ENCODE peak calls at places on chromosomes 6 and 20, in nine cellular contexts. Q, B, C, Z, K, V, N, M and W are unnamed samples.

GRCh38 chr20:58549231-58549630 is 34.0 kb upstream of the APCDD1L start:
- DNase-seq in Q (no peak), B (no peak), C (no peak), Z (no peak), K (no peak), V (no peak), N (no peak), M (no peak), W (no peak)

GRCh38 chr20:34129518-34130162 is 17.6 kb upstream of the EIF2S2 start:
- DNase-seq in Q (peak), B (peak), C (peak), Z (peak), K (no peak), V (no peak), N (peak), M (peak), W (peak)

GRCh38 chr20:22303523-22303922 is 280.8 kb downstream of the FOXA2 start:
- DNase-seq in Q (no peak), B (no peak), C (no peak), Z (no peak), K (no peak), V (no peak), N (peak), M (no peak), W (no peak)

GRCh38 chr20:10761786-10762185 is 88.0 kb upstream of the JAG1 start:
- DNase-seq in Q (no peak), B (no peak), C (no peak), Z (no peak), K (no peak), V (no peak), N (no peak), M (peak), W (no peak)

GRCh38 chr6:149332602-149333311 is 15.2 kb downstream of the TAB2 start:
- DNase-seq in Q (no peak), B (no peak), C (no peak), Z (no peak), K (no peak), V (no peak), N (no peak), M (no peak), W (peak)

GRCh38 chr20:1357921-1358671 is 29.2 kb upstream of the SDCBP2 start:
- DNase-seq in Q (no peak), B (no peak), C (no peak), Z (no peak), K (no peak), V (no peak), N (no peak), M (peak), W (no peak)

GRCh38 chr6:110053395-110054240 is 75.5 kb downstream of the GPR6 start:
- DNase-seq in Q (no peak), B (peak), C (no peak), Z (peak), K (no peak), V (no peak), N (peak), M (peak), W (peak)

GRCh38 chr6:152642578-152643375 is 5.6 kb upstream of the SYNE1 start:
- DNase-seq in Q (peak), B (peak), C (peak), Z (peak), K (no peak), V (no peak), N (peak), M (peak), W (no peak)

GRCh38 chr6:127404133-127404532 is 55.1 kb downstream of the KIAA0408 start:
- DNase-seq in Q (no peak), B (no peak), C (no peak), Z (no peak), K (no peak), V (no peak), N (no peak), M (no peak), W (no peak)

GRCh38 chr20:46757754-46758678 is 48.6 kb downstream of the SLC2A10 start:
- DNase-seq in Q (peak), B (no peak), C (peak), Z (peak), K (no peak), V (no peak), N (peak), M (peak), W (peak)

GRCh38 chr6:54291146-54291545 is 17.1 kb upstream of the TINAG start:
- DNase-seq in Q (no peak), B (no peak), C (no peak), Z (no peak), K (no peak), V (no peak), N (no peak), M (peak), W (no peak)

GRCh38 chr6:37311666-37312473 is 41.9 kb upstream of the RNF8 start:
- DNase-seq in Q (no peak), B (no peak), C (no peak), Z (no peak), K (no peak), V (no peak), N (no peak), M (peak), W (no peak)

GRCh38 chr6:8539446-8539845 is 104.1 kb upstream of the SLC35B3 start:
- DNase-seq in Q (no peak), B (no peak), C (no peak), Z (no peak), K (no peak), V (no peak), N (no peak), M (peak), W (no peak)

GRCh38 chr6:12898603-12899002 is 182.0 kb downstream of the PHACTR1 start:
- DNase-seq in Q (no peak), B (no peak), C (no peak), Z (no peak), K (no peak), V (no peak), N (no peak), M (no peak), W (no peak)

GRCh38 chr6:110039996-110040383 is 61.9 kb downstream of the GPR6 start:
- DNase-seq in Q (no peak), B (no peak), C (no peak), Z (no peak), K (no peak), V (no peak), N (no peak), M (peak), W (peak)

GRCh38 chr20:38878798-38879197 is 47.4 kb upstream of the FAM83D start:
- DNase-seq in Q (no peak), B (no peak), C (peak), Z (no peak), K (peak), V (no peak), N (peak), M (no peak), W (no peak)

GRCh38 chr20:4065405-4065841 is 50.1 kb upstream of the RNF24 start:
- DNase-seq in Q (no peak), B (no peak), C (no peak), Z (no peak), K (no peak), V (no peak), N (no peak), M (peak), W (no peak)

GRCh38 chr6:142945071-142945445 is at the start of gene HIVEP2:
- DNase-seq in Q (peak), B (peak), C (peak), Z (peak), K (peak), V (peak), N (peak), M (peak), W (peak)

GRCh38 chr6:33430991-33431879 is 11.4 kb downstream of the SYNGAP1 start:
- DNase-seq in Q (peak), B (peak), C (peak), Z (peak), K (peak), V (peak), N (peak), M (peak), W (no peak)